ENCODE peak calls at places on chromosomes 4 and X, in six cellular contexts. D is skeletal muscle cell, K is epithelial cell of proximal tubule, O is suprapubic skin, Q is A172, L is glutamatergic neuron. R is an unnamed sample.

GRCh38 chr4:30696195-30696594 is 24.0 kb upstream of the PCDH7 start:
- DNase-seq in D (no peak), K (no peak), O (no peak), Q (no peak), L (no peak), R (no peak)

GRCh38 chr4:86644892-86645291 is 50.8 kb downstream of the PTPN13 start:
- DNase-seq in D (no peak), K (no peak), O (no peak), Q (no peak), L (no peak), R (no peak)

GRCh38 chr4:152045397-152045780 is 284.6 kb upstream of the GATB start:
- DNase-seq in D (no peak), K (no peak), O (no peak), Q (no peak), L (no peak), R (no peak)

GRCh38 chr4:12110607-12111006 is 681.9 kb upstream of the HS3ST1 start:
- DNase-seq in D (no peak), K (no peak), O (no peak), Q (no peak), L (no peak), R (no peak)

GRCh38 chr4:56183344-56183959 is 203.8 kb downstream of the AASDH start:
- DNase-seq in D (no peak), K (no peak), O (no peak), Q (no peak), L (no peak), R (no peak)

GRCh38 chrX:9948406-9948805 is 18.8 kb upstream of the CLDN34 start:
- DNase-seq in D (no peak), K (no peak), O (no peak), Q (no peak), L (no peak), R (no peak)

GRCh38 chr4:22987861-22988260 is 295.1 kb downstream of the GBA3 start:
- DNase-seq in D (peak; percentile 29), K (no peak), O (no peak), Q (peak; percentile 81), L (no peak), R (no peak)

GRCh38 chrX:111164728-111165127 is 68.7 kb downstream of the PAK3 start:
- DNase-seq in D (no peak), K (no peak), O (no peak), Q (no peak), L (no peak), R (no peak)

GRCh38 chr4:186227744-186228513 is 622 bp downstream of the KLKB1 start:
- DNase-seq in D (no peak), K (peak; percentile 16), O (no peak), Q (peak; percentile 15), L (no peak), R (no peak)

GRCh38 chr4:3462790-3463415 is at the start of gene DOK7:
- DNase-seq in D (no peak), K (no peak), O (no peak), Q (no peak), L (peak; percentile 56), R (no peak)

GRCh38 chr4:37767019-37767418 is 59.5 kb upstream of the PGM2 start:
- DNase-seq in D (no peak), K (no peak), O (no peak), Q (no peak), L (no peak), R (no peak)

GRCh38 chrX:80285131-80285773 is 135.0 kb upstream of the TENT5D start:
- DNase-seq in D (no peak), K (peak; percentile 22), O (no peak), Q (no peak), L (peak; percentile 48), R (no peak)

GRCh38 chr4:148716361-148717063 is 274.3 kb upstream of the NR3C2 start:
- DNase-seq in D (no peak), K (peak; percentile 58), O (no peak), Q (no peak), L (no peak), R (no peak)

GRCh38 chrX:2469196-2469685 is 31.5 kb downstream of the DHRSX start:
- DNase-seq in D (no peak), K (no peak), O (no peak), Q (no peak), L (no peak), R (no peak)

R was measured in central memory CD8-positive, alpha-beta T cell.